ENCODE peak calls at places on chromosomes 1 and 21, in eight cellular contexts. O, B, C, S, Y, X, G and W are unnamed samples.

GRCh38 chr1:191608367-191608766 is 549.9 kb upstream of the RGS18 start:
- DNase-seq in Y (peak), S (no peak), C (no peak), G (no peak), O (no peak), B (no peak), X (no peak), W (no peak)

GRCh38 chr1:157691285-157691920 is 9.2 kb downstream of the FCRL3 start:
- DNase-seq in S (no peak), Y (no peak), G (peak), O (no peak), C (no peak), B (peak), X (no peak), W (no peak)

GRCh38 chr1:107559881-107560280 is 405.1 kb downstream of the VAV3 start:
- DNase-seq in G (no peak), X (no peak), S (no peak), Y (no peak), O (no peak), C (no peak), B (no peak), W (no peak)

GRCh38 chr1:68819190-68819829 is 322.4 kb upstream of the DEPDC1 start:
- DNase-seq in X (no peak), O (no peak), S (no peak), Y (no peak), G (no peak), B (peak), C (no peak), W (no peak)

GRCh38 chr1:53552981-53553733 is 94.0 kb downstream of the DMRTB1 start:
- DNase-seq in B (no peak), O (no peak), C (peak), Y (no peak), X (peak), G (no peak), S (no peak), W (peak)

GRCh38 chr1:118963456-118964430 is 24.4 kb downstream of the TBX15 start:
- DNase-seq in G (no peak), B (no peak), Y (peak), O (peak), C (no peak), X (no peak), S (no peak), W (no peak)

GRCh38 chr1:233364695-233365539 is 37.4 kb downstream of the MAP3K21 start:
- DNase-seq in X (no peak), C (no peak), S (no peak), G (peak), Y (no peak), O (no peak), B (peak), W (no peak)

GRCh38 chr1:21882721-21883415 is 54.2 kb downstream of the HSPG2 start:
- DNase-seq in S (no peak), X (no peak), C (no peak), G (no peak), B (no peak), O (no peak), Y (peak), W (no peak)

GRCh38 chr1:39671793-39672550 is at the start of gene NT5C1A:
- DNase-seq in X (no peak), O (no peak), B (peak), G (no peak), S (no peak), C (no peak), Y (peak), W (peak)

GRCh38 chr1:165566091-165566490 is 22.3 kb downstream of the LRRC52 start:
- DNase-seq in G (no peak), Y (no peak), X (no peak), C (no peak), B (no peak), S (no peak), O (no peak), W (no peak)

GRCh38 chr1:228735871-228736586 is 750 bp downstream of the RHOU start:
- DNase-seq in C (no peak), G (no peak), Y (peak), S (peak), O (no peak), X (peak), B (peak), W (no peak)

GRCh38 chr1:94698759-94699502 is 121.2 kb upstream of the SLC44A3 start:
- DNase-seq in G (no peak), O (peak), X (no peak), B (no peak), S (no peak), Y (no peak), C (no peak), W (no peak)

GRCh38 chr1:2127181-2128145 is 67.1 kb downstream of the FAAP20 start:
- DNase-seq in B (no peak), C (no peak), G (no peak), O (no peak), S (no peak), Y (peak), X (peak), W (peak)

GRCh38 chr1:113545210-113545609 is 154.9 kb downstream of the MAGI3 start:
- DNase-seq in B (no peak), O (no peak), X (no peak), G (no peak), S (no peak), C (no peak), Y (no peak), W (no peak)

GRCh38 chr1:11858968-11859871 is 475 bp upstream of the NPPB start:
- DNase-seq in X (peak), O (no peak), B (peak), S (peak), Y (peak), G (no peak), C (no peak), W (no peak)
- TF ChIP-seq CTCF in X (no peak), O (peak), B (no peak), S (peak), Y (peak), G (no peak), C (no peak), W (peak)

GRCh38 chr1:85244271-85245053 is 15.0 kb downstream of the C1orf52 start:
- DNase-seq in X (no peak), Y (no peak), O (no peak), G (no peak), S (no peak), C (no peak), B (no peak), W (no peak)

GRCh38 chr1:85243336-85243735 is 16.1 kb downstream of the C1orf52 start:
- DNase-seq in G (no peak), B (no peak), O (peak), Y (no peak), S (no peak), C (no peak), X (no peak), W (no peak)

GRCh38 chr1:85237613-85238012 is 21.8 kb downstream of the C1orf52 start:
- DNase-seq in G (no peak), C (no peak), X (no peak), Y (no peak), B (no peak), O (no peak), S (no peak), W (no peak)

GRCh38 chr1:85240659-85241058 is 18.8 kb downstream of the C1orf52 start:
- DNase-seq in Y (no peak), C (no peak), G (no peak), O (no peak), S (no peak), X (no peak), B (no peak), W (no peak)

DNA sequence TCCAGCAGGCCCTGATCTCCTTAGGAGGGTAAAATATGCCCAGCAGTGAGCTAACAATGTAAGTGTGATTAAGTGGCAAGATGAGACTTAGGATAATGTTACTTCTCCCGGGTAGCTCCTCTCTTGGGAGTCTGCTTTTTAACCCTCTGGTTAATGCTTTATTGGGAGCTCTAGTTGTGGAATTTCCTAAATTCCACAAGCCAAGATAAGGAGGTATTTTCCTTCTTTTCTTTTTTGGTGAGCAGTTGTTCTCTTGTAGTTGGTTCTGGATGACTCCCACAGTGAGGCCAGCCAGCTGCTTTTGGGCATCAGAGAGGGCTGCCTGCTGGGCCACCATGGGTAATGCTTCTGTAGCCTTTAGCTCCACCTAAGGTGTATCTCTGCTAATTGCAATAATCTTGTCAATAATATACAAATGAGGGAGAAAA is 19.3 kb downstream of the C1orf52 start:
- DNase-seq in Y (no peak), C (no peak), X (no peak), G (no peak), O (no peak), B (peak), S (no peak), W (no peak)
- TF ChIP-seq CTCF in Y (no peak), C (no peak), X (no peak), G (peak), O (peak), B (no peak), S (no peak), W (peak)

GRCh38 chr1:67342002-67342890 is 34.6 kb downstream of the IL12RB2 start:
- DNase-seq in O (no peak), X (no peak), B (peak), Y (no peak), C (no peak), G (no peak), S (no peak), W (no peak)
- TF ChIP-seq CTCF in O (no peak), X (no peak), B (no peak), Y (no peak), C (no peak), G (no peak), S (no peak), W (no peak)

GRCh38 chr1:32291708-32292508 is at the start of gene HDAC1:
- DNase-seq in O (peak), C (peak), S (peak), X (peak), G (peak), Y (peak), B (peak), W (peak)
- TF ChIP-seq CTCF in O (no peak), C (no peak), S (no peak), X (no peak), G (no peak), Y (no peak), B (no peak), W (no peak)

DNA sequence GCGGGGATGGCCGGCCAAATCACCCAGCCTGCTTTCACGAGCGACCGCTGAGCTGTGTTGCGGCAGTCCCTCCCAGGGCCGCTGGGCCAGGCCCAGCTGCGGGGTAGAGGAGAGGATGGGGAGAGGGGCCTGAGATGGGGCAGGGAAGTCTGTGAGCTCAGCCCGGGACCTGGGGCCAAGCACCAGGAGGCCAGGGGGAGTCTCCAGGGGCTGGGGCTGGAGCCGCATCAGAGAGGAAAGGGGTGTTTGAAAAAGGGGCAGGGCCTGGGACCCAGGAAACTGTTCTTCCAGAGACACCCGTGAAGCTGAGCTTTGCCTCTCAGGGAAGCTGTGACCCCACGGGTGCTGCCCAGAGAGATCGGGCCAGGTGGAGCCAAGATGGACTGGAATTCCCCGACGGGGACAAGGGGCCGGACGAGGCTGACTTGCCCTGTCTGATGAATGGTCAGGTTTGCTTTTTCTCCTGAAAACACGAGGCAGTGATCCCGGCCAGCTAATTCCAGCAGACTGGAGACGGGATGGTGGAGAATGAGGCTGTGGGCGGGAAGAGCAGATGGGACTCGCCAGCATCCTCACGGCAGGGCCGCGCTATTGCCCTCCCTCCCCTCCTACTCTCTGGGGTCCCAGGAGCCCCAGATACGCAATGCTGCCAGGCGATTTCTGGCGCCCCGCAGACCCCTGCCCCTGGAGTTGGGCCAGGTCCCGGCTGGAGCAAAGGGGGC is 40.3 kb upstream of the COL18A1 start:
- DNase-seq in O (no peak), B (no peak), X (no peak), G (no peak), C (no peak), S (no peak), Y (peak), W (peak)
- TF ChIP-seq CTCF in O (no peak), B (no peak), X (no peak), G (no peak), C (no peak), S (no peak), Y (no peak), W (no peak)